ENCODE peak calls at places on chromosomes 5 and 9, in six cellular contexts. Q is NCI-H1092 treated with DMSO at 0.1 percent for 48 hours, X is ascending aorta, E is T follicular helper cell, W is iPS DF 19.7, L is neural progenitor cell. G is an unnamed sample.

GRCh38 chr5:177325868-177326381 is 14.2 kb upstream of the MXD3 start:
- DNase-seq in Q (no peak), X (no peak), E (no peak), W (no peak), L (no peak), G (no peak)

GRCh38 chr9:136533775-136534157 is 12.1 kb downstream of the NOTCH1 start:
- DNase-seq in Q (no peak), X (peak), E (peak), W (no peak), L (no peak), G (no peak)

GRCh38 chr9:16985559-16986348 is 115.3 kb upstream of the BNC2 start:
- DNase-seq in Q (no peak), X (peak), E (no peak), W (no peak), L (no peak), G (no peak)

GRCh38 chr5:179825655-179826182 is 5.0 kb downstream of the SQSTM1 start:
- DNase-seq in Q (no peak), X (no peak), E (no peak), W (no peak), L (no peak), G (no peak)

GRCh38 chr5:132928008-132928407 is 35.4 kb downstream of the AFF4 start:
- DNase-seq in Q (no peak), X (no peak), E (no peak), W (no peak), L (no peak), G (no peak)

GRCh38 chr5:23631283-23632045 is 124.1 kb downstream of the PRDM9 start:
- DNase-seq in Q (no peak), X (no peak), E (no peak), W (no peak), L (no peak), G (no peak)

GRCh38 chr9:37243588-37244345 is 123.4 kb downstream of the ZCCHC7 start:
- DNase-seq in Q (no peak), X (no peak), E (no peak), W (no peak), L (no peak), G (no peak)

GRCh38 chr5:127399068-127399467 is 108.5 kb downstream of the MEGF10 start:
- DNase-seq in Q (no peak), X (no peak), E (no peak), W (no peak), L (no peak), G (no peak)

GRCh38 chr5:75265731-75266130 is 29.1 kb upstream of the ANKRD31 start:
- DNase-seq in Q (no peak), X (no peak), E (no peak), W (no peak), L (peak), G (no peak)

GRCh38 chr5:175385691-175386360 is 58.2 kb downstream of the DRD1 start:
- DNase-seq in Q (peak), X (no peak), E (no peak), W (no peak), L (no peak), G (no peak)

GRCh38 chr5:67248703-67249589 is 52.3 kb upstream of the CD180 start:
- DNase-seq in Q (no peak), X (no peak), E (no peak), W (no peak), L (no peak), G (no peak)

GRCh38 chr9:81601639-81602623 is 87.4 kb downstream of the TLE1 start:
- DNase-seq in Q (no peak), X (no peak), E (no peak), W (no peak), L (no peak), G (no peak)

GRCh38 chr5:16579142-16579541 is 37.7 kb downstream of the RETREG1 start:
- DNase-seq in Q (peak), X (no peak), E (no peak), W (no peak), L (peak), G (no peak)

GRCh38 chr9:88817628-88818027 is 173.6 kb upstream of the S1PR3 start:
- DNase-seq in Q (no peak), X (no peak), E (no peak), W (no peak), L (no peak), G (no peak)